ENCODE peak calls at places on chromosomes 11 and 22, in seven cellular contexts. One of them, this sample, is unnamed.

GRCh38 chr11:128490092-128490491 is 97.3 kb downstream of the ETS1 start:
- DNase-seq in Calu3: no peak
- DNase-seq in anterior cingulate cortex: no peak
- DNase-seq in AML-193: no peak
- DNase-seq in H54: no peak
- DNase-seq in adrenal gland: no peak
- DNase-seq in effector memory CD4-positive, alpha-beta T cell: no peak
- DNase-seq in this sample: no peak

GRCh38 chr22:49925525-49926128 is 7.2 kb downstream of the CRELD2 start:
- DNase-seq in Calu3: no peak
- DNase-seq in anterior cingulate cortex: no peak
- DNase-seq in AML-193: no peak
- DNase-seq in H54: no peak
- DNase-seq in adrenal gland: no peak
- DNase-seq in effector memory CD4-positive, alpha-beta T cell: peak; percentile 72
- DNase-seq in this sample: no peak

GRCh38 chr11:69295995-69296889 is 2.3 kb downstream of the MYEOV start:
- DNase-seq in Calu3: peak; percentile 52
- DNase-seq in anterior cingulate cortex: no peak
- DNase-seq in AML-193: peak; percentile 86
- DNase-seq in H54: no peak
- DNase-seq in adrenal gland: peak; percentile 85
- DNase-seq in effector memory CD4-positive, alpha-beta T cell: no peak
- DNase-seq in this sample: peak; percentile 66

GRCh38 chr11:13135385-13136271 is 126.5 kb downstream of the RASSF10 start:
- DNase-seq in Calu3: no peak
- DNase-seq in anterior cingulate cortex: peak; percentile 72
- DNase-seq in AML-193: no peak
- DNase-seq in H54: no peak
- DNase-seq in adrenal gland: no peak
- DNase-seq in effector memory CD4-positive, alpha-beta T cell: no peak
- DNase-seq in this sample: peak; percentile 92

GRCh38 chr11:2951235-2952110 is 22.3 kb upstream of the PHLDA2 start:
- DNase-seq in Calu3: no peak
- DNase-seq in anterior cingulate cortex: no peak
- DNase-seq in AML-193: no peak
- DNase-seq in H54: peak; percentile 45
- DNase-seq in adrenal gland: no peak
- DNase-seq in effector memory CD4-positive, alpha-beta T cell: no peak
- DNase-seq in this sample: peak; percentile 82

GRCh38 chr11:116930177-116930576 is 92.8 kb upstream of the APOA1 start:
- DNase-seq in Calu3: no peak
- DNase-seq in anterior cingulate cortex: no peak
- DNase-seq in AML-193: peak; percentile 15
- DNase-seq in H54: no peak
- DNase-seq in adrenal gland: no peak
- DNase-seq in effector memory CD4-positive, alpha-beta T cell: peak; percentile 16
- DNase-seq in this sample: no peak

GRCh38 chr11:70872950-70873735 is 379.2 kb downstream of the SHANK2 start:
- DNase-seq in Calu3: no peak
- DNase-seq in anterior cingulate cortex: no peak
- DNase-seq in AML-193: no peak
- DNase-seq in H54: no peak
- DNase-seq in adrenal gland: no peak
- DNase-seq in effector memory CD4-positive, alpha-beta T cell: no peak
- DNase-seq in this sample: no peak

GRCh38 chr22:17855891-17856290 is 81.6 kb upstream of the BID start:
- DNase-seq in Calu3: no peak
- DNase-seq in anterior cingulate cortex: no peak
- DNase-seq in AML-193: no peak
- DNase-seq in H54: no peak
- DNase-seq in adrenal gland: no peak
- DNase-seq in effector memory CD4-positive, alpha-beta T cell: no peak
- DNase-seq in this sample: no peak

GRCh38 chr11:14418801-14419417 is 59.9 kb upstream of the RRAS2 start:
- DNase-seq in Calu3: no peak
- DNase-seq in anterior cingulate cortex: no peak
- DNase-seq in AML-193: no peak
- DNase-seq in H54: no peak
- DNase-seq in adrenal gland: no peak
- DNase-seq in effector memory CD4-positive, alpha-beta T cell: no peak
- DNase-seq in this sample: peak; percentile 64

GRCh38 chr11:9125185-9125886 is 33.9 kb upstream of the SCUBE2 start:
- DNase-seq in Calu3: no peak
- DNase-seq in anterior cingulate cortex: no peak
- DNase-seq in AML-193: no peak
- DNase-seq in H54: no peak
- DNase-seq in adrenal gland: no peak
- DNase-seq in effector memory CD4-positive, alpha-beta T cell: no peak
- DNase-seq in this sample: no peak

GRCh38 chr22:17112491-17113042 is 8.6 kb downstream of the TMEM121B start:
- DNase-seq in Calu3: no peak
- DNase-seq in anterior cingulate cortex: no peak
- DNase-seq in AML-193: no peak
- DNase-seq in H54: no peak
- DNase-seq in adrenal gland: no peak
- DNase-seq in effector memory CD4-positive, alpha-beta T cell: no peak
- DNase-seq in this sample: peak; percentile 11

GRCh38 chr22:19896665-19897355 is 42.1 kb upstream of the GNB1L start:
- DNase-seq in Calu3: no peak
- DNase-seq in anterior cingulate cortex: peak; percentile 12
- DNase-seq in AML-193: no peak
- DNase-seq in H54: no peak
- DNase-seq in adrenal gland: no peak
- DNase-seq in effector memory CD4-positive, alpha-beta T cell: no peak
- DNase-seq in this sample: no peak

GRCh38 chr11:16969010-16970004 is 44.9 kb downstream of the PLEKHA7 start:
- DNase-seq in Calu3: no peak
- DNase-seq in anterior cingulate cortex: no peak
- DNase-seq in AML-193: no peak
- DNase-seq in H54: no peak
- DNase-seq in adrenal gland: no peak
- DNase-seq in effector memory CD4-positive, alpha-beta T cell: no peak
- DNase-seq in this sample: no peak

GRCh38 chr11:25941353-25941752 is 390.6 kb upstream of the ANO3 start:
- DNase-seq in Calu3: no peak
- DNase-seq in anterior cingulate cortex: no peak
- DNase-seq in AML-193: no peak
- DNase-seq in H54: no peak
- DNase-seq in adrenal gland: no peak
- DNase-seq in effector memory CD4-positive, alpha-beta T cell: no peak
- DNase-seq in this sample: no peak

GRCh38 chr22:50710221-50710620 is 27.8 kb upstream of the ACR start:
- DNase-seq in Calu3: no peak
- DNase-seq in anterior cingulate cortex: no peak
- DNase-seq in AML-193: no peak
- DNase-seq in H54: no peak
- DNase-seq in adrenal gland: no peak
- DNase-seq in effector memory CD4-positive, alpha-beta T cell: no peak
- DNase-seq in this sample: no peak

GRCh38 chr22:28736296-28737155 is 5.1 kb downstream of the CHEK2 start:
- DNase-seq in Calu3: no peak
- DNase-seq in anterior cingulate cortex: no peak
- DNase-seq in AML-193: no peak
- DNase-seq in H54: no peak
- DNase-seq in adrenal gland: no peak
- DNase-seq in effector memory CD4-positive, alpha-beta T cell: no peak
- DNase-seq in this sample: no peak

GRCh38 chr11:128894685-128895084 is 3.5 kb downstream of the KCNJ5 start:
- DNase-seq in Calu3: no peak
- DNase-seq in anterior cingulate cortex: no peak
- DNase-seq in AML-193: no peak
- DNase-seq in H54: no peak
- DNase-seq in adrenal gland: peak; percentile 96
- DNase-seq in effector memory CD4-positive, alpha-beta T cell: no peak
- DNase-seq in this sample: no peak

GRCh38 chr11:93160156-93160555 is 37.6 kb downstream of the SLC36A4 start:
- DNase-seq in Calu3: no peak
- DNase-seq in anterior cingulate cortex: no peak
- DNase-seq in AML-193: no peak
- DNase-seq in H54: no peak
- DNase-seq in adrenal gland: no peak
- DNase-seq in effector memory CD4-positive, alpha-beta T cell: no peak
- DNase-seq in this sample: no peak

GRCh38 chr11:123448798-123449197 is 18.7 kb downstream of the GRAMD1B start:
- DNase-seq in Calu3: no peak
- DNase-seq in anterior cingulate cortex: no peak
- DNase-seq in AML-193: no peak
- DNase-seq in H54: no peak
- DNase-seq in adrenal gland: no peak
- DNase-seq in effector memory CD4-positive, alpha-beta T cell: no peak
- DNase-seq in this sample: no peak

GRCh38 chr11:119991669-119992068 is 146.2 kb downstream of the TRIM29 start:
- DNase-seq in Calu3: no peak
- DNase-seq in anterior cingulate cortex: no peak
- DNase-seq in AML-193: no peak
- DNase-seq in H54: no peak
- DNase-seq in adrenal gland: no peak
- DNase-seq in effector memory CD4-positive, alpha-beta T cell: no peak
- DNase-seq in this sample: no peak

GRCh38 chr22:31329029-31329428 is 17.1 kb downstream of the PATZ1 start:
- DNase-seq in Calu3: no peak
- DNase-seq in anterior cingulate cortex: no peak
- DNase-seq in AML-193: no peak
- DNase-seq in H54: peak; percentile 30
- DNase-seq in adrenal gland: no peak
- DNase-seq in effector memory CD4-positive, alpha-beta T cell: no peak
- DNase-seq in this sample: no peak

GRCh38 chr11:118663929-118664328 is 15.5 kb downstream of the TREH start:
- DNase-seq in Calu3: no peak
- DNase-seq in anterior cingulate cortex: no peak
- DNase-seq in AML-193: no peak
- DNase-seq in H54: no peak
- DNase-seq in adrenal gland: no peak
- DNase-seq in effector memory CD4-positive, alpha-beta T cell: no peak
- DNase-seq in this sample: no peak

GRCh38 chr22:36536717-36537116 is 7.8 kb upstream of the EIF3D start:
- DNase-seq in Calu3: no peak
- DNase-seq in anterior cingulate cortex: no peak
- DNase-seq in AML-193: no peak
- DNase-seq in H54: no peak
- DNase-seq in adrenal gland: no peak
- DNase-seq in effector memory CD4-positive, alpha-beta T cell: no peak
- DNase-seq in this sample: no peak

GRCh38 chr11:95711162-95711944 is 78.2 kb downstream of the FAM76B start:
- DNase-seq in Calu3: no peak
- DNase-seq in anterior cingulate cortex: no peak
- DNase-seq in AML-193: no peak
- DNase-seq in H54: no peak
- DNase-seq in adrenal gland: no peak
- DNase-seq in effector memory CD4-positive, alpha-beta T cell: no peak
- DNase-seq in this sample: no peak

GRCh38 chr22:29309332-29310064 is 3.0 kb downstream of the GAS2L1 start:
- DNase-seq in Calu3: peak; percentile 41
- DNase-seq in anterior cingulate cortex: no peak
- DNase-seq in AML-193: no peak
- DNase-seq in H54: no peak
- DNase-seq in adrenal gland: peak; percentile 88
- DNase-seq in effector memory CD4-positive, alpha-beta T cell: no peak
- DNase-seq in this sample: no peak

GRCh38 chr11:113977071-113977490 is 2.2 kb downstream of the HTR3A start:
- DNase-seq in Calu3: no peak
- DNase-seq in anterior cingulate cortex: no peak
- DNase-seq in AML-193: no peak
- DNase-seq in H54: no peak
- DNase-seq in adrenal gland: no peak
- DNase-seq in effector memory CD4-positive, alpha-beta T cell: no peak
- DNase-seq in this sample: no peak

GRCh38 chr22:21764038-21764804 is 28.6 kb upstream of the YPEL1 start:
- DNase-seq in Calu3: no peak
- DNase-seq in anterior cingulate cortex: no peak
- DNase-seq in AML-193: no peak
- DNase-seq in H54: no peak
- DNase-seq in adrenal gland: no peak
- DNase-seq in effector memory CD4-positive, alpha-beta T cell: no peak
- DNase-seq in this sample: no peak

GRCh38 chr11:72802822-72803221 is 9.0 kb upstream of the STARD10 start:
- DNase-seq in Calu3: no peak
- DNase-seq in anterior cingulate cortex: no peak
- DNase-seq in AML-193: no peak
- DNase-seq in H54: no peak
- DNase-seq in adrenal gland: no peak
- DNase-seq in effector memory CD4-positive, alpha-beta T cell: no peak
- DNase-seq in this sample: no peak

GRCh38 chr11:19577849-19578619 is 134.6 kb upstream of the NAV2 start:
- DNase-seq in Calu3: no peak
- DNase-seq in anterior cingulate cortex: peak; percentile 67
- DNase-seq in AML-193: no peak
- DNase-seq in H54: no peak
- DNase-seq in adrenal gland: peak; percentile 78
- DNase-seq in effector memory CD4-positive, alpha-beta T cell: no peak
- DNase-seq in this sample: no peak

GRCh38 chr11:46064221-46064620 is 57.0 kb downstream of the PHF21A start:
- DNase-seq in Calu3: no peak
- DNase-seq in anterior cingulate cortex: no peak
- DNase-seq in AML-193: no peak
- DNase-seq in H54: no peak
- DNase-seq in adrenal gland: no peak
- DNase-seq in effector memory CD4-positive, alpha-beta T cell: no peak
- DNase-seq in this sample: no peak

GRCh38 chr11:104713366-104713765 is 184.9 kb downstream of the CASP12 start:
- DNase-seq in Calu3: no peak
- DNase-seq in anterior cingulate cortex: no peak
- DNase-seq in AML-193: no peak
- DNase-seq in H54: no peak
- DNase-seq in adrenal gland: no peak
- DNase-seq in effector memory CD4-positive, alpha-beta T cell: no peak
- DNase-seq in this sample: peak; percentile 38

GRCh38 chr22:36155702-36156101 is 4.9 kb downstream of the APOL3 start:
- DNase-seq in Calu3: no peak
- DNase-seq in anterior cingulate cortex: peak; percentile 11
- DNase-seq in AML-193: no peak
- DNase-seq in H54: no peak
- DNase-seq in adrenal gland: peak; percentile 78
- DNase-seq in effector memory CD4-positive, alpha-beta T cell: no peak
- DNase-seq in this sample: no peak

GRCh38 chr11:58301576-58301975 is 33.5 kb upstream of the OR10W1 start:
- DNase-seq in Calu3: no peak
- DNase-seq in anterior cingulate cortex: no peak
- DNase-seq in AML-193: no peak
- DNase-seq in H54: no peak
- DNase-seq in adrenal gland: no peak
- DNase-seq in effector memory CD4-positive, alpha-beta T cell: no peak
- DNase-seq in this sample: peak; percentile 2

GRCh38 chr22:40310081-40310770 is 36.1 kb upstream of the ADSL start:
- DNase-seq in Calu3: no peak
- DNase-seq in anterior cingulate cortex: no peak
- DNase-seq in AML-193: no peak
- DNase-seq in H54: no peak
- DNase-seq in adrenal gland: no peak
- DNase-seq in effector memory CD4-positive, alpha-beta T cell: no peak
- DNase-seq in this sample: no peak

GRCh38 chr11:32870676-32871075 is 21.9 kb upstream of the QSER1 start:
- DNase-seq in Calu3: peak; percentile 38
- DNase-seq in anterior cingulate cortex: no peak
- DNase-seq in AML-193: no peak
- DNase-seq in H54: no peak
- DNase-seq in adrenal gland: no peak
- DNase-seq in effector memory CD4-positive, alpha-beta T cell: no peak
- DNase-seq in this sample: no peak

GRCh38 chr11:43547900-43548381 is 132.6 kb upstream of the HSD17B12 start:
- DNase-seq in Calu3: no peak
- DNase-seq in anterior cingulate cortex: no peak
- DNase-seq in AML-193: no peak
- DNase-seq in H54: no peak
- DNase-seq in adrenal gland: peak; percentile 81
- DNase-seq in effector memory CD4-positive, alpha-beta T cell: no peak
- DNase-seq in this sample: no peak

GRCh38 chr22:47035443-47035881 is 273.0 kb downstream of the TBC1D22A start:
- DNase-seq in Calu3: no peak
- DNase-seq in anterior cingulate cortex: no peak
- DNase-seq in AML-193: no peak
- DNase-seq in H54: no peak
- DNase-seq in adrenal gland: no peak
- DNase-seq in effector memory CD4-positive, alpha-beta T cell: no peak
- DNase-seq in this sample: peak; percentile 11

GRCh38 chr11:15725246-15725645 is 610.5 kb downstream of the INSC start:
- DNase-seq in Calu3: no peak
- DNase-seq in anterior cingulate cortex: no peak
- DNase-seq in AML-193: no peak
- DNase-seq in H54: no peak
- DNase-seq in adrenal gland: no peak
- DNase-seq in effector memory CD4-positive, alpha-beta T cell: no peak
- DNase-seq in this sample: no peak

This sample was measured in renal cortical epithelial cell.